ENCODE peak calls at places on chromosome 12, in seven cellular contexts. L is HFF-Myc, E is lower leg skin, A is K562, Q is body of pancreas, Z is tibial artery, H is breast epithelium. U is an unnamed sample.

GRCh38 chr12:47236109-47236714 is 156.5 kb upstream of the AMIGO2 start:
- DNase-seq in A (no peak), E (no peak), Z (no peak), Q (no peak), H (no peak), L (peak), U (peak)

GRCh38 chr12:108948369-108948768 is 68.5 kb downstream of the DAO start:
- DNase-seq in A (no peak), Z (no peak), H (no peak), L (no peak), E (no peak), Q (no peak), U (no peak)

GRCh38 chr12:44812062-44812461 is 64.1 kb downstream of the NELL2 start:
- DNase-seq in E (no peak), L (peak), Q (no peak), A (no peak), H (no peak), Z (no peak), U (no peak)

GRCh38 chr12:46875095-46875494 is 49.3 kb upstream of the SLC38A4 start:
- DNase-seq in L (no peak), E (no peak), H (no peak), A (no peak), Q (no peak), Z (no peak), U (no peak)

GRCh38 chr12:104790296-104791125 is 167.6 kb downstream of the SLC41A2 start:
- DNase-seq in A (peak), L (no peak), Z (no peak), Q (peak), H (no peak), E (peak), U (no peak)

GRCh38 chr12:114404451-114405198 is 1.3 kb downstream of the TBX5 start:
- DNase-seq in Z (no peak), H (no peak), L (no peak), A (no peak), Q (no peak), E (no peak), U (no peak)

GRCh38 chr12:66388512-66388911 is 86.2 kb downstream of the HELB start:
- DNase-seq in L (no peak), Q (no peak), A (no peak), H (no peak), E (no peak), Z (no peak), U (no peak)

GRCh38 chr12:79655036-79655435 is 35.7 kb downstream of the PAWR start:
- DNase-seq in E (no peak), H (no peak), Q (no peak), A (no peak), L (no peak), Z (no peak), U (no peak)

GRCh38 chr12:12927211-12928079 is 24.5 kb downstream of the GPRC5D start:
- DNase-seq in E (peak), H (peak), Q (peak), Z (no peak), A (peak), L (no peak), U (peak)
- H3K4me3 ChIP-seq in E (no peak), H (peak), Q (no peak), Z (no peak), A (peak), L (peak), U (peak)

DNA sequence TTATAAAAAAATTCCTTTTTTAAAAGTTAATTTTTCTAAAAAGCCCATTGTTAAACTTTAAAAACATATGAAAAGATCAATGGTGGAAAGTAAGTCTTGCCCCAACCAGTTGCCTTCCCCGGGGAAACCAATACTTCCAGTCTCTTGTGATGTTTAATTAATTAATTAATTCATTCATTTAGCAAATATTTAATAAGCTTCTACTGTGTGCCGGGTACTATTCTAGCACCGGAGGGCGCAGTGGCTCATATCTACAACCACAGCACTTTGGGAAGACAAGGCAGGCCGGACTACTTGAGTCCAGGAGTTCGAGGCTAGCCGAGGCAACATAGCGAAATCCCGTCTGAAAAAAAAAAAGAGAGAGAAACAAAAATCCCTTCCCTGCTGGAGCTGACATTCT is 87.4 kb downstream of the HECTD4 start:
- DNase-seq in Q (no peak), A (no peak), L (no peak), Z (no peak), H (no peak), E (no peak), U (peak)
- TF ChIP-seq CTCF in Q (no peak), A (peak), L (peak), Z (no peak), H (no peak), E (no peak), U (peak)

GRCh38 chr12:14443531-14443930 is 78.0 kb downstream of the ATF7IP start:
- DNase-seq in E (no peak), Q (no peak), Z (no peak), H (no peak), A (no peak), L (no peak), U (no peak)
- H3K4me3 ChIP-seq in E (no peak), Q (no peak), Z (no peak), H (no peak), A (no peak), L (no peak), U (no peak)

GRCh38 chr12:74412607-74413230 is 124.9 kb upstream of the ATXN7L3B start:
- DNase-seq in E (no peak), H (no peak), A (peak), Z (no peak), Q (no peak), L (peak), U (peak)
- TF ChIP-seq CTCF in E (no peak), H (peak), A (peak), Z (no peak), Q (peak), L (peak), U (peak)

U was measured in astrocyte of the spinal cord.